ENCODE peak calls at places on chromosomes 3 and 15, in four cellular contexts. One of them, this sample, is unnamed.

GRCh38 chr3:126551839-126552687 is 6.7 kb downstream of the C3orf22 start:
- DNase-seq in GM23338: no peak
- DNase-seq in GDM1: no peak
- DNase-seq in right lobe of liver: peak
- DNase-seq in this sample: peak

GRCh38 chr3:152252750-152253149 is 16.0 kb upstream of the MBNL1 start:
- DNase-seq in GM23338: no peak
- DNase-seq in GDM1: no peak
- DNase-seq in right lobe of liver: no peak
- DNase-seq in this sample: no peak

GRCh38 chr15:100922192-100923040 is 3.3 kb downstream of the LRRK1 start:
- DNase-seq in GM23338: no peak
- DNase-seq in GDM1: no peak
- DNase-seq in right lobe of liver: no peak
- DNase-seq in this sample: peak

GRCh38 chr3:17432237-17432636 is 310.2 kb downstream of the TBC1D5 start:
- DNase-seq in GM23338: no peak
- DNase-seq in GDM1: no peak
- DNase-seq in right lobe of liver: no peak
- DNase-seq in this sample: no peak

GRCh38 chr15:91407237-91407889 is 307.3 kb downstream of the SV2B start:
- DNase-seq in GM23338: peak
- DNase-seq in GDM1: peak
- DNase-seq in right lobe of liver: no peak
- DNase-seq in this sample: no peak

GRCh38 chr15:79775821-79776220 is 121.0 kb downstream of the MTHFS start:
- DNase-seq in GM23338: no peak
- DNase-seq in GDM1: no peak
- DNase-seq in right lobe of liver: no peak
- DNase-seq in this sample: no peak

GRCh38 chr3:32297366-32297765 is 58.9 kb downstream of the CMTM8 start:
- DNase-seq in GM23338: no peak
- DNase-seq in GDM1: no peak
- DNase-seq in right lobe of liver: no peak
- DNase-seq in this sample: no peak

GRCh38 chr15:25790003-25790660 is 73.0 kb downstream of the ATP10A start:
- DNase-seq in GM23338: peak
- DNase-seq in GDM1: no peak
- DNase-seq in right lobe of liver: no peak
- DNase-seq in this sample: no peak

GRCh38 chr3:105944721-105945120 is 75.9 kb upstream of the CBLB start:
- DNase-seq in GM23338: no peak
- DNase-seq in GDM1: no peak
- DNase-seq in right lobe of liver: no peak
- DNase-seq in this sample: no peak

GRCh38 chr3:100994187-100994586 is 966 bp upstream of the ABI3BP start:
- DNase-seq in GM23338: no peak
- DNase-seq in GDM1: no peak
- DNase-seq in right lobe of liver: no peak
- DNase-seq in this sample: no peak

GRCh38 chr3:49903451-49904424 is at the start of gene MST1R:
- DNase-seq in GM23338: peak
- DNase-seq in GDM1: no peak
- DNase-seq in right lobe of liver: peak
- DNase-seq in this sample: peak

GRCh38 chr3:125398952-125399351 is 23.8 kb upstream of the ZNF148 start:
- DNase-seq in GM23338: peak
- DNase-seq in GDM1: no peak
- DNase-seq in right lobe of liver: no peak
- DNase-seq in this sample: no peak

GRCh38 chr15:70362911-70363310 is 265.2 kb upstream of the TLE3 start:
- DNase-seq in GM23338: peak
- DNase-seq in GDM1: no peak
- DNase-seq in right lobe of liver: no peak
- DNase-seq in this sample: peak

GRCh38 chr15:83769411-83769960 is 115.6 kb downstream of the ADAMTSL3 start:
- DNase-seq in GM23338: no peak
- DNase-seq in GDM1: no peak
- DNase-seq in right lobe of liver: no peak
- DNase-seq in this sample: no peak

GRCh38 chr3:186456636-186457265 is 87.4 kb downstream of the CRYGS start:
- DNase-seq in GM23338: no peak
- DNase-seq in GDM1: no peak
- DNase-seq in right lobe of liver: no peak
- DNase-seq in this sample: no peak

GRCh38 chr3:117887031-117887430 is 1147.6 kb downstream of the IGSF11 start:
- DNase-seq in GM23338: no peak
- DNase-seq in GDM1: no peak
- DNase-seq in right lobe of liver: no peak
- DNase-seq in this sample: no peak

GRCh38 chr3:139835830-139836655 is 98.9 kb upstream of the CLSTN2 start:
- DNase-seq in GM23338: no peak
- DNase-seq in GDM1: no peak
- DNase-seq in right lobe of liver: no peak
- DNase-seq in this sample: peak

GRCh38 chr15:69189157-69189556 is 28.7 kb downstream of the GLCE start:
- DNase-seq in GM23338: no peak
- DNase-seq in GDM1: no peak
- DNase-seq in right lobe of liver: no peak
- DNase-seq in this sample: no peak

GRCh38 chr15:32909431-32909830 is 191.6 kb downstream of the GREM1 start:
- DNase-seq in GM23338: no peak
- DNase-seq in GDM1: no peak
- DNase-seq in right lobe of liver: no peak
- DNase-seq in this sample: no peak

GRCh38 chr3:39082652-39083313 is 24.6 kb downstream of the GORASP1 start:
- DNase-seq in GM23338: no peak
- DNase-seq in GDM1: no peak
- DNase-seq in right lobe of liver: no peak
- DNase-seq in this sample: no peak

GRCh38 chr3:12935023-12935860 is 93.9 kb upstream of the RPL32 start:
- DNase-seq in GM23338: no peak
- DNase-seq in GDM1: no peak
- DNase-seq in right lobe of liver: no peak
- DNase-seq in this sample: no peak

This sample was measured in pancreas.